ENCODE peak calls at places on chromosomes 7 and 10, in five cellular contexts. H is H54, P is hippocampal formation, Z is SW480, T is right atrium auricular region. Y is an unnamed sample.

GRCh38 chr10:114491419-114491818 is 87.1 kb upstream of the AFAP1L2 start:
- DNase-seq in H (no peak), P (no peak), Z (no peak), T (peak), Y (no peak)

GRCh38 chr10:131978366-131978765 is 3.4 kb downstream of the BNIP3 start:
- DNase-seq in H (no peak), P (no peak), Z (no peak), T (no peak), Y (no peak)

GRCh38 chr7:131574741-131575140 is 18.3 kb upstream of the PODXL start:
- DNase-seq in H (peak), P (no peak), Z (no peak), T (no peak), Y (no peak)

GRCh38 chr10:77949167-77949566 is 22.6 kb upstream of the DLG5 start:
- DNase-seq in H (peak), P (no peak), Z (peak), T (no peak), Y (peak)

GRCh38 chr7:32803742-32804141 is 87.8 kb downstream of the KBTBD2 start:
- DNase-seq in H (no peak), P (no peak), Z (no peak), T (no peak), Y (no peak)

GRCh38 chr10:43076876-43077420 is at the start of gene RET:
- DNase-seq in H (no peak), P (no peak), Z (no peak), T (no peak), Y (peak)

GRCh38 chr10:78307576-78307975 is 273.9 kb downstream of the RPS24 start:
- DNase-seq in H (no peak), P (no peak), Z (no peak), T (peak), Y (no peak)

GRCh38 chr10:129332476-129332875 is 134.6 kb upstream of the MGMT start:
- DNase-seq in H (no peak), P (no peak), Z (peak), T (no peak), Y (peak)

GRCh38 chr7:90597879-90598278 is 1.8 kb downstream of the CDK14 start:
- DNase-seq in H (no peak), P (no peak), Z (no peak), T (no peak), Y (no peak)

GRCh38 chr7:115087437-115087836 is 165.5 kb downstream of the MDFIC start:
- DNase-seq in H (no peak), P (no peak), Z (peak), T (no peak), Y (peak)

GRCh38 chr10:44951827-44952226 is 7.8 kb upstream of the RASSF4 start:
- DNase-seq in H (no peak), P (no peak), Z (no peak), T (peak), Y (no peak)

GRCh38 chr7:121049897-121050296 is 61.4 kb downstream of the CPED1 start:
- DNase-seq in H (no peak), P (no peak), Z (no peak), T (no peak), Y (no peak)

GRCh38 chr7:77284005-77284404 is 84.4 kb upstream of the FGL2 start:
- DNase-seq in H (no peak), P (no peak), Z (no peak), T (no peak), Y (no peak)

GRCh38 chr10:31906039-31906438 is 22.6 kb downstream of the ARHGAP12 start:
- DNase-seq in H (no peak), P (no peak), Z (no peak), T (no peak), Y (no peak)

GRCh38 chr7:80705164-80705781 is 66.8 kb downstream of the CD36 start:
- DNase-seq in H (no peak), P (no peak), Z (no peak), T (no peak), Y (no peak)

GRCh38 chr10:89503633-89504345 is 31.6 kb downstream of the SLC16A12 start:
- DNase-seq in H (no peak), P (no peak), Z (no peak), T (no peak), Y (no peak)

GRCh38 chr7:8261711-8262695 is at the start of gene ICA1:
- DNase-seq in H (peak), P (peak), Z (peak), T (no peak), Y (peak)

GRCh38 chr10:71713135-71714040 is 6.2 kb downstream of the C10orf105 start:
- DNase-seq in H (no peak), P (peak), Z (peak), T (peak), Y (peak)

GRCh38 chr7:13851756-13852155 is 137.7 kb downstream of the ETV1 start:
- DNase-seq in H (no peak), P (no peak), Z (no peak), T (no peak), Y (peak)

GRCh38 chr10:52485486-52485885 is 171.4 kb downstream of the DKK1 start:
- DNase-seq in H (no peak), P (no peak), Z (no peak), T (no peak), Y (peak)

GRCh38 chr10:91604936-91605534 is 27.8 kb downstream of the PPP1R3C start:
- DNase-seq in H (no peak), P (no peak), Z (no peak), T (no peak), Y (no peak)

GRCh38 chr7:6015917-6016652 is 7.0 kb downstream of the AIMP2 start:
- DNase-seq in H (no peak), P (no peak), Z (peak), T (peak), Y (peak)

GRCh38 chr10:32189400-32190084 is 133.3 kb upstream of the KIF5B start:
- DNase-seq in H (no peak), P (no peak), Z (peak), T (no peak), Y (peak)

GRCh38 chr7:36777855-36778254 is 53.6 kb upstream of the AOAH start:
- DNase-seq in H (no peak), P (no peak), Z (no peak), T (no peak), Y (no peak)